ENCODE peak calls at places on chromosomes 4 and X, in nine cellular contexts. One of them, this sample, is unnamed.

GRCh38 chr4:133641191-133641590 is 492.1 kb downstream of the PCDH10 start:
- DNase-seq in NCI-H1694: no peak
- DNase-seq in activated T-cell treated with anti-CD3 and anti-CD28 coated beads, Interleukin-2, amount 50 U/mL, for 72 hours: no peak
- DNase-seq in GM13976: no peak
- DNase-seq in ACHN: no peak
- DNase-seq in fibroblast of gingiva: no peak
- DNase-seq in HepG2: no peak
- DNase-seq in brain microvascular endothelial cell: no peak
- DNase-seq in CD8-positive, alpha-beta memory T cell: no peak
- DNase-seq in this sample: no peak

GRCh38 chr4:26256016-26256415 is 64.8 kb upstream of the RBPJ start:
- DNase-seq in NCI-H1694: no peak
- DNase-seq in activated T-cell treated with anti-CD3 and anti-CD28 coated beads, Interleukin-2, amount 50 U/mL, for 72 hours: no peak
- DNase-seq in GM13976: no peak
- DNase-seq in ACHN: no peak
- DNase-seq in fibroblast of gingiva: peak
- DNase-seq in HepG2: no peak
- DNase-seq in brain microvascular endothelial cell: no peak
- DNase-seq in CD8-positive, alpha-beta memory T cell: no peak
- DNase-seq in this sample: no peak

GRCh38 chrX:39752820-39753219 is 344.9 kb downstream of the BCOR start:
- DNase-seq in NCI-H1694: peak
- DNase-seq in activated T-cell treated with anti-CD3 and anti-CD28 coated beads, Interleukin-2, amount 50 U/mL, for 72 hours: no peak
- DNase-seq in GM13976: no peak
- DNase-seq in ACHN: no peak
- DNase-seq in fibroblast of gingiva: peak
- DNase-seq in HepG2: no peak
- DNase-seq in brain microvascular endothelial cell: no peak
- DNase-seq in CD8-positive, alpha-beta memory T cell: no peak
- DNase-seq in this sample: no peak

GRCh38 chrX:41707218-41707617 is 16.8 kb upstream of the GPR82 start:
- DNase-seq in NCI-H1694: no peak
- DNase-seq in activated T-cell treated with anti-CD3 and anti-CD28 coated beads, Interleukin-2, amount 50 U/mL, for 72 hours: no peak
- DNase-seq in GM13976: no peak
- DNase-seq in ACHN: no peak
- DNase-seq in fibroblast of gingiva: no peak
- DNase-seq in HepG2: no peak
- DNase-seq in brain microvascular endothelial cell: no peak
- DNase-seq in CD8-positive, alpha-beta memory T cell: no peak
- DNase-seq in this sample: no peak

GRCh38 chrX:39814391-39814790 is 283.4 kb downstream of the BCOR start:
- DNase-seq in NCI-H1694: peak
- DNase-seq in activated T-cell treated with anti-CD3 and anti-CD28 coated beads, Interleukin-2, amount 50 U/mL, for 72 hours: no peak
- DNase-seq in GM13976: peak
- DNase-seq in ACHN: peak
- DNase-seq in fibroblast of gingiva: peak
- DNase-seq in HepG2: no peak
- DNase-seq in brain microvascular endothelial cell: no peak
- DNase-seq in CD8-positive, alpha-beta memory T cell: peak
- DNase-seq in this sample: no peak

GRCh38 chr4:174012135-174012923 is 271.1 kb downstream of the FBXO8 start:
- DNase-seq in NCI-H1694: no peak
- DNase-seq in activated T-cell treated with anti-CD3 and anti-CD28 coated beads, Interleukin-2, amount 50 U/mL, for 72 hours: no peak
- DNase-seq in GM13976: no peak
- DNase-seq in ACHN: no peak
- DNase-seq in fibroblast of gingiva: no peak
- DNase-seq in HepG2: no peak
- DNase-seq in brain microvascular endothelial cell: no peak
- DNase-seq in CD8-positive, alpha-beta memory T cell: no peak
- DNase-seq in this sample: no peak

GRCh38 chr4:1130318-1131186 is 17.2 kb upstream of the RNF212 start:
- DNase-seq in NCI-H1694: peak
- DNase-seq in activated T-cell treated with anti-CD3 and anti-CD28 coated beads, Interleukin-2, amount 50 U/mL, for 72 hours: peak
- DNase-seq in GM13976: peak
- DNase-seq in ACHN: peak
- DNase-seq in fibroblast of gingiva: peak
- DNase-seq in HepG2: peak
- DNase-seq in brain microvascular endothelial cell: peak
- DNase-seq in CD8-positive, alpha-beta memory T cell: peak
- DNase-seq in this sample: peak

GRCh38 chr4:150280975-150281374 is 202.7 kb downstream of the DCLK2 start:
- DNase-seq in NCI-H1694: no peak
- DNase-seq in activated T-cell treated with anti-CD3 and anti-CD28 coated beads, Interleukin-2, amount 50 U/mL, for 72 hours: no peak
- DNase-seq in GM13976: no peak
- DNase-seq in ACHN: no peak
- DNase-seq in fibroblast of gingiva: no peak
- DNase-seq in HepG2: no peak
- DNase-seq in brain microvascular endothelial cell: no peak
- DNase-seq in CD8-positive, alpha-beta memory T cell: no peak
- DNase-seq in this sample: no peak

GRCh38 chrX:148771440-148771839 is 271.0 kb downstream of the AFF2 start:
- DNase-seq in NCI-H1694: peak
- DNase-seq in activated T-cell treated with anti-CD3 and anti-CD28 coated beads, Interleukin-2, amount 50 U/mL, for 72 hours: no peak
- DNase-seq in GM13976: no peak
- DNase-seq in ACHN: no peak
- DNase-seq in fibroblast of gingiva: no peak
- DNase-seq in HepG2: no peak
- DNase-seq in brain microvascular endothelial cell: no peak
- DNase-seq in CD8-positive, alpha-beta memory T cell: no peak
- DNase-seq in this sample: no peak

GRCh38 chrX:118181030-118181429 is 64.4 kb upstream of the KLHL13 start:
- DNase-seq in NCI-H1694: no peak
- DNase-seq in activated T-cell treated with anti-CD3 and anti-CD28 coated beads, Interleukin-2, amount 50 U/mL, for 72 hours: no peak
- DNase-seq in GM13976: no peak
- DNase-seq in ACHN: peak
- DNase-seq in fibroblast of gingiva: peak
- DNase-seq in HepG2: no peak
- DNase-seq in brain microvascular endothelial cell: no peak
- DNase-seq in CD8-positive, alpha-beta memory T cell: no peak
- DNase-seq in this sample: no peak

GRCh38 chrX:140092121-140092520 is 126.8 kb upstream of the CXorf66 start:
- DNase-seq in NCI-H1694: no peak
- DNase-seq in activated T-cell treated with anti-CD3 and anti-CD28 coated beads, Interleukin-2, amount 50 U/mL, for 72 hours: no peak
- DNase-seq in GM13976: no peak
- DNase-seq in ACHN: no peak
- DNase-seq in fibroblast of gingiva: no peak
- DNase-seq in HepG2: no peak
- DNase-seq in brain microvascular endothelial cell: no peak
- DNase-seq in CD8-positive, alpha-beta memory T cell: no peak
- DNase-seq in this sample: peak

GRCh38 chrX:9327086-9327746 is 137.6 kb upstream of the TBL1X start:
- DNase-seq in NCI-H1694: no peak
- DNase-seq in activated T-cell treated with anti-CD3 and anti-CD28 coated beads, Interleukin-2, amount 50 U/mL, for 72 hours: no peak
- DNase-seq in GM13976: no peak
- DNase-seq in ACHN: no peak
- DNase-seq in fibroblast of gingiva: no peak
- DNase-seq in HepG2: no peak
- DNase-seq in brain microvascular endothelial cell: no peak
- DNase-seq in CD8-positive, alpha-beta memory T cell: no peak
- DNase-seq in this sample: no peak

GRCh38 chr4:21790437-21791029 is 158.0 kb downstream of the KCNIP4 start:
- DNase-seq in NCI-H1694: peak
- DNase-seq in activated T-cell treated with anti-CD3 and anti-CD28 coated beads, Interleukin-2, amount 50 U/mL, for 72 hours: no peak
- DNase-seq in GM13976: no peak
- DNase-seq in ACHN: peak
- DNase-seq in fibroblast of gingiva: peak
- DNase-seq in HepG2: no peak
- DNase-seq in brain microvascular endothelial cell: no peak
- DNase-seq in CD8-positive, alpha-beta memory T cell: no peak
- DNase-seq in this sample: no peak

GRCh38 chr4:72312032-72312650 is 256.9 kb downstream of the ADAMTS3 start:
- DNase-seq in NCI-H1694: no peak
- DNase-seq in activated T-cell treated with anti-CD3 and anti-CD28 coated beads, Interleukin-2, amount 50 U/mL, for 72 hours: no peak
- DNase-seq in GM13976: no peak
- DNase-seq in ACHN: peak
- DNase-seq in fibroblast of gingiva: peak
- DNase-seq in HepG2: peak
- DNase-seq in brain microvascular endothelial cell: peak
- DNase-seq in CD8-positive, alpha-beta memory T cell: no peak
- DNase-seq in this sample: peak